ENCODE peak calls at places on chromosome 1, in six cellular contexts. One of them, this sample, is unnamed.

GRCh38 chr1:242146640-242147039 is 147.7 kb upstream of the MAP1LC3C start:
- DNase-seq in ascending aorta: no peak
- DNase-seq in EL: peak
- DNase-seq in glutamatergic neuron: no peak
- DNase-seq in Ammon's horn: peak
- DNase-seq in iris pigment epithelial cell: no peak
- DNase-seq in this sample: no peak

GRCh38 chr1:21568006-21568746 is 59.0 kb downstream of the ALPL start:
- DNase-seq in ascending aorta: no peak
- DNase-seq in EL: peak
- DNase-seq in glutamatergic neuron: no peak
- DNase-seq in Ammon's horn: no peak
- DNase-seq in iris pigment epithelial cell: peak
- DNase-seq in this sample: peak

GRCh38 chr1:39490596-39491145 is 765 bp upstream of the BMP8A start:
- DNase-seq in ascending aorta: no peak
- DNase-seq in EL: no peak
- DNase-seq in glutamatergic neuron: peak
- DNase-seq in Ammon's horn: no peak
- DNase-seq in iris pigment epithelial cell: no peak
- DNase-seq in this sample: no peak

GRCh38 chr1:181088079-181089016 is at the start of gene IER5:
- DNase-seq in ascending aorta: peak
- DNase-seq in EL: peak
- DNase-seq in glutamatergic neuron: peak
- DNase-seq in Ammon's horn: peak
- DNase-seq in iris pigment epithelial cell: peak
- DNase-seq in this sample: peak

GRCh38 chr1:15031251-15031930 is 122.2 kb upstream of the TMEM51 start:
- DNase-seq in ascending aorta: no peak
- DNase-seq in EL: peak
- DNase-seq in glutamatergic neuron: no peak
- DNase-seq in Ammon's horn: no peak
- DNase-seq in iris pigment epithelial cell: peak
- DNase-seq in this sample: peak

GRCh38 chr1:53244126-53244525 is 5.8 kb upstream of the MAGOH start:
- DNase-seq in ascending aorta: no peak
- DNase-seq in EL: no peak
- DNase-seq in glutamatergic neuron: no peak
- DNase-seq in Ammon's horn: no peak
- DNase-seq in iris pigment epithelial cell: no peak
- DNase-seq in this sample: no peak

GRCh38 chr1:60367522-60367921 is 294.0 kb upstream of the C1orf87 start:
- DNase-seq in ascending aorta: no peak
- DNase-seq in EL: no peak
- DNase-seq in glutamatergic neuron: peak
- DNase-seq in Ammon's horn: peak
- DNase-seq in iris pigment epithelial cell: no peak
- DNase-seq in this sample: no peak

GRCh38 chr1:113749402-113749801 is 9.9 kb downstream of the PHTF1 start:
- DNase-seq in ascending aorta: no peak
- DNase-seq in EL: no peak
- DNase-seq in glutamatergic neuron: no peak
- DNase-seq in Ammon's horn: no peak
- DNase-seq in iris pigment epithelial cell: no peak
- DNase-seq in this sample: no peak

This sample was measured in RPMI7951.